ENCODE peak calls at places on chromosomes 5 and 9, in four cellular contexts. One of them, this sample, is unnamed. For H3K4me1, the result is how much of the 10 kb centered on the place peaks cover.

GRCh38 chr9:38359689-38360385 is 32.7 kb upstream of the ALDH1B1 start:
- DNase-seq in psoas muscle: no peak
- DNase-seq in tibial nerve: no peak
- DNase-seq in IMR-90: no peak
- DNase-seq in this sample: no peak

GRCh38 chr5:67300321-67300720 is 103.7 kb upstream of the CD180 start:
- DNase-seq in IMR-90: no peak
- DNase-seq in psoas muscle: no peak
- DNase-seq in tibial nerve: no peak
- DNase-seq in this sample: no peak

GRCh38 chr5:16540421-16540820 is 74.8 kb upstream of the ZNF622 start:
- DNase-seq in IMR-90: peak
- DNase-seq in psoas muscle: no peak
- DNase-seq in tibial nerve: peak
- DNase-seq in this sample: no peak

GRCh38 chr5:149356391-149356790 is 1.5 kb upstream of the PCYOX1L start:
- DNase-seq in tibial nerve: no peak
- DNase-seq in psoas muscle: no peak
- DNase-seq in IMR-90: no peak
- DNase-seq in this sample: no peak

GRCh38 chr5:111932628-111933027 is 175.6 kb upstream of the NREP start:
- DNase-seq in psoas muscle: no peak
- DNase-seq in tibial nerve: no peak
- DNase-seq in IMR-90: no peak
- DNase-seq in this sample: no peak

GRCh38 chr5:72093824-72094223 is 13.5 kb upstream of the MAP1B start:
- DNase-seq in tibial nerve: no peak
- DNase-seq in psoas muscle: no peak
- DNase-seq in IMR-90: no peak
- DNase-seq in this sample: no peak

GRCh38 chr9:10026585-10026984 is 586.2 kb downstream of the PTPRD start:
- DNase-seq in psoas muscle: no peak
- DNase-seq in IMR-90: no peak
- DNase-seq in tibial nerve: no peak
- DNase-seq in this sample: no peak

GRCh38 chr9:136867917-136868316 is 1.8 kb upstream of the EDF1 start:
- DNase-seq in IMR-90: no peak
- DNase-seq in psoas muscle: no peak
- DNase-seq in tibial nerve: no peak
- DNase-seq in this sample: no peak

GRCh38 chr5:94402096-94402495 is 216.3 kb downstream of the KIAA0825 start:
- DNase-seq in IMR-90: peak
- DNase-seq in tibial nerve: no peak
- DNase-seq in psoas muscle: no peak
- DNase-seq in this sample: no peak

GRCh38 chr5:172102913-172103629 is 85.0 kb downstream of the STK10 start:
- DNase-seq in tibial nerve: no peak
- DNase-seq in IMR-90: peak
- DNase-seq in psoas muscle: peak
- DNase-seq in this sample: no peak

GRCh38 chr9:120878188-120879130 is 1.5 kb upstream of the PHF19 start:
- DNase-seq in IMR-90: no peak
- DNase-seq in psoas muscle: no peak
- DNase-seq in tibial nerve: no peak
- DNase-seq in this sample: no peak

GRCh38 chr5:41524174-41524573 is 13.8 kb upstream of the PLCXD3 start:
- DNase-seq in IMR-90: no peak
- DNase-seq in tibial nerve: no peak
- DNase-seq in psoas muscle: no peak
- DNase-seq in this sample: no peak

GRCh38 chr9:27198175-27198574 is 89.2 kb downstream of the TEK start:
- DNase-seq in psoas muscle: no peak
- DNase-seq in tibial nerve: no peak
- DNase-seq in IMR-90: peak
- DNase-seq in this sample: no peak

GRCh38 chr5:54760182-54760935 is 225.0 kb downstream of the ESM1 start:
- DNase-seq in psoas muscle: no peak
- DNase-seq in IMR-90: peak
- DNase-seq in tibial nerve: no peak
- DNase-seq in this sample: no peak

GRCh38 chr9:92407818-92408217 is 3.4 kb upstream of the OGN start:
- DNase-seq in psoas muscle: no peak
- DNase-seq in IMR-90: no peak
- DNase-seq in tibial nerve: no peak
- DNase-seq in this sample: no peak

GRCh38 chr5:180601591-180602480 is 10.5 kb upstream of the SCGB3A1 start:
- DNase-seq in psoas muscle: peak
- DNase-seq in IMR-90: no peak
- DNase-seq in tibial nerve: no peak
- DNase-seq in this sample: no peak

GRCh38 chr5:126965061-126965475 is 65.3 kb downstream of the MARCHF3 start:
- DNase-seq in psoas muscle: no peak
- DNase-seq in IMR-90: peak
- DNase-seq in tibial nerve: no peak
- DNase-seq in this sample: no peak

GRCh38 chr5:57007349-57007748 is 55.4 kb upstream of the MIER3 start:
- DNase-seq in psoas muscle: no peak
- DNase-seq in tibial nerve: no peak
- DNase-seq in IMR-90: no peak
- DNase-seq in this sample: no peak

GRCh38 chr9:31347082-31347617 is 1037.3 kb upstream of the ACO1 start:
- DNase-seq in IMR-90: no peak
- DNase-seq in tibial nerve: no peak
- DNase-seq in psoas muscle: no peak
- DNase-seq in this sample: no peak

GRCh38 chr9:138096192-138096845 is 218.7 kb downstream of the CACNA1B start:
- DNase-seq in tibial nerve: no peak
- DNase-seq in IMR-90: no peak
- DNase-seq in psoas muscle: no peak
- DNase-seq in this sample: no peak

GRCh38 chr9:121367651-121368510 is 2.2 kb downstream of the STOM start:
- DNase-seq in IMR-90: no peak
- DNase-seq in tibial nerve: no peak
- DNase-seq in psoas muscle: no peak
- DNase-seq in this sample: peak

GRCh38 chr9:132998861-132999635 is 20.6 kb downstream of the GFI1B start:
- DNase-seq in psoas muscle: no peak
- DNase-seq in tibial nerve: no peak
- DNase-seq in IMR-90: no peak
- DNase-seq in this sample: no peak

GRCh38 chr5:142856269-142856668 is 86.1 kb downstream of the ARHGAP26 start:
- DNase-seq in IMR-90: no peak
- DNase-seq in psoas muscle: no peak
- DNase-seq in tibial nerve: no peak
- DNase-seq in this sample: no peak

GRCh38 chr5:126680215-126680817 is 79.6 kb downstream of the PHAX start:
- DNase-seq in IMR-90: peak
- DNase-seq in tibial nerve: no peak
- DNase-seq in psoas muscle: no peak
- DNase-seq in this sample: no peak

GRCh38 chr9:14768561-14769234 is 46.2 kb upstream of the CER1 start:
- DNase-seq in tibial nerve: peak
- DNase-seq in IMR-90: peak
- DNase-seq in psoas muscle: no peak
- DNase-seq in this sample: peak

GRCh38 chr5:150020249-150020648 is 19.7 kb downstream of the HMGXB3 start:
- DNase-seq in psoas muscle: no peak
- DNase-seq in tibial nerve: no peak
- DNase-seq in IMR-90: no peak
- DNase-seq in this sample: no peak

GRCh38 chr9:121720311-121720991 is 69.0 kb downstream of the DAB2IP start:
- DNase-seq in IMR-90: no peak
- DNase-seq in psoas muscle: no peak
- DNase-seq in tibial nerve: no peak
- DNase-seq in this sample: no peak

GRCh38 chr9:74322661-74323314 is 174.3 kb upstream of the RORB start:
- DNase-seq in IMR-90: no peak
- DNase-seq in tibial nerve: no peak
- DNase-seq in psoas muscle: no peak
- DNase-seq in this sample: no peak

GRCh38 chr9:132408521-132408920 is 1.5 kb upstream of the CFAP77 start:
- DNase-seq in psoas muscle: no peak
- DNase-seq in IMR-90: no peak
- DNase-seq in tibial nerve: no peak
- DNase-seq in this sample: no peak

DNA sequence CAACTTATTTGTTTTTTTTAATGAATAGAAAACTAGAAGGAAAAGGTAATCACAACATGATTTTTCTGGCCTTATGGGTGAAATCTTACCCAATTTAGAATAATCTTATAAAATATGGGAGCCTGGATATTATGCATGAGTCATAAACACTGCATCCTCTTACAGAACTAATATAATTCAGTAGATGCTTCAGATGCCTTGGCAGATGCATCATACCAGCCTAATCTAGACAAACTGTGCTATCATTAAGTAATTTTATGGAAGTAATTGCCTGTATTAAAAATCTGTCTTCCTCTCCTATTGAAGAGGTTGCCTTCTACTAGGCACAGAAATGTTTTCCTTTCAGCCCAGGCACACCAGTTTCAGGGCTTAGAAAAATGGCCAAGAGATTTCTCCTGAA is 2384.6 kb upstream of the WWC1 start:
- DNase-seq in psoas muscle: no peak
- DNase-seq in tibial nerve: no peak
- DNase-seq in IMR-90: no peak
- DNase-seq in this sample: no peak
- H3K4me1 ChIP-seq in psoas muscle: under half
- H3K4me1 ChIP-seq in tibial nerve: under half
- H3K4me1 ChIP-seq in IMR-90: under half
- H3K4me1 ChIP-seq in this sample: under half

GRCh38 chr9:124011460-124012301 is at the start of gene LHX2:
- DNase-seq in IMR-90: peak
- DNase-seq in psoas muscle: peak
- DNase-seq in tibial nerve: no peak
- DNase-seq in this sample: peak
- TF ChIP-seq CTCF in IMR-90: no peak
- TF ChIP-seq CTCF in psoas muscle: no peak
- TF ChIP-seq CTCF in tibial nerve: no peak
- TF ChIP-seq CTCF in this sample: no peak

GRCh38 chr9:35518981-35519679 is 29.2 kb downstream of the RUSC2 start:
- DNase-seq in tibial nerve: no peak
- DNase-seq in psoas muscle: no peak
- DNase-seq in IMR-90: peak
- DNase-seq in this sample: no peak

GRCh38 chr9:35517136-35517535 is 27.2 kb downstream of the RUSC2 start:
- DNase-seq in psoas muscle: no peak
- DNase-seq in tibial nerve: no peak
- DNase-seq in IMR-90: peak
- DNase-seq in this sample: no peak

GRCh38 chr9:35517552-35518211 is 27.8 kb downstream of the RUSC2 start:
- DNase-seq in IMR-90: no peak
- DNase-seq in psoas muscle: no peak
- DNase-seq in tibial nerve: no peak
- DNase-seq in this sample: no peak

GRCh38 chr9:35519697-35520403 is 29.9 kb downstream of the RUSC2 start:
- DNase-seq in tibial nerve: no peak
- DNase-seq in IMR-90: no peak
- DNase-seq in psoas muscle: no peak
- DNase-seq in this sample: no peak

DNA sequence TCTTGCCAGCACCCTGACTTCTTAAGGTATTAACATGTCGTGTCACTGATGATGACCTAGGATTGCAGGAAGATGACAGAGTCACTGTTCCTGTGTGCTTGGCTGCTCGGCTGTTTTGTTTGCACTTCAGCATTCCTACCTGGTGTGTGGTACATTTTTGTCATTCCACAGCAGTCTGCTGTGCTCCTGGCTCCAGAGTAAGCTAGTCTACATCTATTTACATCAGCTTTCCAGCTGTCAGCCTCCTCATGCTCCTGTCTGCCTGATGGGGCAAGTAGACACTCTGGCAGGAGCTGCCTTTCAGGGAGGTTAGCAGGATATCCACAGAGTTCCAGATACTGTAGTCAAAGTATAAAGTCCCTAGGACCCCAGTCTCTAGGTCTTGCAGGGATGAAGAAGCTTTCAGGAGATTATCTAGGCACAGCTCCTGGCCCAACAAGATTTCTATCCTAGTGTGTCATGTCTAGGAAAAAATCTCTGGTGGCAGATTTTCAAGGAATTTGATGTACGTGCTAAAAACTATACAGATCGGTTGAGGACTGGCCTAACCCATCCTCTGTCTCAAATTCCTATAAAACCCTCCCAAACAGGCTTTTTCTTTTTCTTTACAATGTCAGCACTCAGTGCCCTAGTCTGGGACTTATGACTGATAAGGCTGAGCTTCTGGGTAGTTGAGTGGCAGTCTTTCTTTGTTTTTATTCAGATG is 28.5 kb downstream of the RUSC2 start:
- DNase-seq in IMR-90: peak
- DNase-seq in tibial nerve: no peak
- DNase-seq in psoas muscle: peak
- DNase-seq in this sample: peak
- H3K4me3 ChIP-seq in IMR-90: no peak
- H3K4me3 ChIP-seq in tibial nerve: no peak
- H3K4me3 ChIP-seq in psoas muscle: peak
- H3K4me3 ChIP-seq in this sample: no peak

GRCh38 chr5:115541586-115541985 is 3.0 kb downstream of the FEM1C start:
- DNase-seq in psoas muscle: no peak
- DNase-seq in tibial nerve: no peak
- DNase-seq in IMR-90: peak
- DNase-seq in this sample: no peak
- H3K4me1 ChIP-seq in psoas muscle: half or more
- H3K4me1 ChIP-seq in tibial nerve: under half
- H3K4me1 ChIP-seq in IMR-90: under half
- H3K4me1 ChIP-seq in this sample: under half

This sample was measured in Caco-2.